ENCODE peak calls at places on chromosomes 6 and 20, in nine cellular contexts. M, Q, K, I, T, U, C, E and R are unnamed samples.

GRCh38 chr6:137811121-137811911 is 55.7 kb upstream of the TNFAIP3 start:
- DNase-seq in M (peak; percentile 89), Q (peak; percentile 33), K (peak; percentile 69), I (peak; percentile 59), T (peak; percentile 86), U (no peak), C (peak; percentile 61), E (peak; percentile 74), R (peak; percentile 66)

GRCh38 chr6:31058128-31058894 is 48.0 kb downstream of the MUC22 start:
- DNase-seq in M (peak; percentile 62), Q (no peak), K (no peak), I (peak; percentile 12), T (no peak), U (no peak), C (no peak), E (peak; percentile 53), R (peak; percentile 64)

GRCh38 chr20:939606-940005 is 23.5 kb upstream of the ANGPT4 start:
- DNase-seq in M (no peak), Q (no peak), K (no peak), I (no peak), T (no peak), U (no peak), C (no peak), E (no peak), R (no peak)

GRCh38 chr6:147837540-147837939 is 329.1 kb downstream of the SAMD5 start:
- DNase-seq in M (no peak), Q (no peak), K (no peak), I (no peak), T (no peak), U (no peak), C (no peak), E (no peak), R (no peak)

GRCh38 chr6:155530219-155530834 is 74.7 kb upstream of the NOX3 start:
- DNase-seq in M (peak; percentile 52), Q (no peak), K (no peak), I (peak; percentile 66), T (no peak), U (no peak), C (no peak), E (peak; percentile 12), R (peak; percentile 50)

GRCh38 chr6:115717062-115717461 is 343.6 kb downstream of the FRK start:
- DNase-seq in M (no peak), Q (no peak), K (no peak), I (no peak), T (no peak), U (no peak), C (no peak), E (no peak), R (no peak)

GRCh38 chr6:3808189-3808588 is 41.0 kb upstream of the FAM50B start:
- DNase-seq in M (no peak), Q (no peak), K (no peak), I (no peak), T (no peak), U (no peak), C (no peak), E (no peak), R (no peak)

GRCh38 chr6:32129297-32130088 is 595 bp downstream of the FKBPL start:
- DNase-seq in M (no peak), Q (no peak), K (no peak), I (no peak), T (no peak), U (no peak), C (no peak), E (no peak), R (no peak)

GRCh38 chr6:139019722-139020121 is 8.8 kb upstream of the ABRACL start:
- DNase-seq in M (no peak), Q (no peak), K (no peak), I (no peak), T (no peak), U (no peak), C (no peak), E (no peak), R (no peak)

GRCh38 chr6:97059473-97059872 is 134.9 kb downstream of the KLHL32 start:
- DNase-seq in M (peak; percentile 56), Q (no peak), K (no peak), I (peak; percentile 62), T (no peak), U (no peak), C (no peak), E (no peak), R (peak; percentile 21)

GRCh38 chr20:19850190-19850533 is 92.1 kb downstream of the RIN2 start:
- DNase-seq in M (peak; percentile 51), Q (peak; percentile 48), K (no peak), I (no peak), T (no peak), U (no peak), C (no peak), E (no peak), R (no peak)

GRCh38 chr6:56311525-56311924 is 64.1 kb upstream of the COL21A1 start:
- DNase-seq in M (no peak), Q (no peak), K (no peak), I (no peak), T (no peak), U (no peak), C (no peak), E (no peak), R (no peak)

GRCh38 chr6:41426438-41426851 is 91.0 kb downstream of the NCR2 start:
- DNase-seq in M (peak; percentile 50), Q (no peak), K (no peak), I (peak; percentile 18), T (no peak), U (no peak), C (no peak), E (peak; percentile 61), R (no peak)

GRCh38 chr6:114108119-114109002 is 137.4 kb upstream of the HDAC2 start:
- DNase-seq in M (peak; percentile 85), Q (peak; percentile 39), K (peak; percentile 85), I (peak; percentile 41), T (peak; percentile 65), U (peak; percentile 79), C (no peak), E (peak; percentile 84), R (peak; percentile 75)

GRCh38 chr6:151095538-151096254 is 144.1 kb upstream of the AKAP12 start:
- DNase-seq in M (no peak), Q (no peak), K (no peak), I (no peak), T (no peak), U (no peak), C (no peak), E (no peak), R (no peak)

GRCh38 chr6:43673444-43674063 is 14.0 kb downstream of the MRPS18A start:
- DNase-seq in M (no peak), Q (no peak), K (no peak), I (no peak), T (no peak), U (no peak), C (no peak), E (no peak), R (no peak)

GRCh38 chr6:75794351-75794846 is 45.4 kb downstream of the MYO6 start:
- DNase-seq in M (no peak), Q (no peak), K (no peak), I (no peak), T (no peak), U (no peak), C (no peak), E (no peak), R (no peak)

GRCh38 chr20:36179170-36179945 is 24.8 kb downstream of the EPB41L1 start:
- DNase-seq in M (no peak), Q (no peak), K (no peak), I (no peak), T (no peak), U (peak; percentile 44), C (no peak), E (no peak), R (no peak)

GRCh38 chr20:56542489-56543020 is 9.5 kb downstream of the FAM209B start:
- DNase-seq in M (no peak), Q (no peak), K (no peak), I (no peak), T (no peak), U (no peak), C (no peak), E (no peak), R (no peak)

GRCh38 chr20:50085481-50086365 is 27.2 kb downstream of the UBE2V1 start:
- DNase-seq in M (peak; percentile 81), Q (no peak), K (no peak), I (peak; percentile 76), T (peak; percentile 59), U (peak; percentile 45), C (no peak), E (peak; percentile 52), R (peak; percentile 77)

GRCh38 chr20:60630609-60631008 is 621.5 kb upstream of the CDH4 start:
- DNase-seq in M (no peak), Q (no peak), K (no peak), I (no peak), T (no peak), U (no peak), C (no peak), E (no peak), R (no peak)

GRCh38 chr6:166438211-166438861 is 55.6 kb upstream of the MPC1 start:
- DNase-seq in M (no peak), Q (no peak), K (no peak), I (no peak), T (no peak), U (no peak), C (no peak), E (no peak), R (no peak)

GRCh38 chr6:169079650-169080049 is 174.0 kb downstream of the THBS2 start:
- DNase-seq in M (no peak), Q (no peak), K (no peak), I (no peak), T (no peak), U (no peak), C (no peak), E (no peak), R (no peak)

GRCh38 chr6:158654960-158655485 is 5.2 kb downstream of the SYTL3 start:
- DNase-seq in M (no peak), Q (no peak), K (no peak), I (no peak), T (no peak), U (no peak), C (no peak), E (no peak), R (no peak)

GRCh38 chr20:39698706-39699211 is 736.6 kb downstream of the DHX35 start:
- DNase-seq in M (no peak), Q (no peak), K (no peak), I (no peak), T (no peak), U (no peak), C (no peak), E (no peak), R (no peak)

GRCh38 chr20:13659288-13659687 is 20.6 kb upstream of the TASP1 start:
- DNase-seq in M (no peak), Q (no peak), K (no peak), I (peak; percentile 69), T (no peak), U (no peak), C (no peak), E (no peak), R (no peak)

GRCh38 chr6:19535351-19535750 is 301.8 kb upstream of the ID4 start:
- DNase-seq in M (no peak), Q (no peak), K (no peak), I (no peak), T (no peak), U (no peak), C (no peak), E (no peak), R (no peak)

GRCh38 chr6:79671605-79672266 is 40.6 kb downstream of the SH3BGRL2 start:
- DNase-seq in M (peak; percentile 59), Q (peak; percentile 42), K (no peak), I (peak; percentile 4), T (peak; percentile 86), U (no peak), C (peak; percentile 4), E (peak; percentile 88), R (no peak)

GRCh38 chr6:106107043-106107613 is 21.0 kb downstream of the PRDM1 start:
- DNase-seq in M (no peak), Q (no peak), K (no peak), I (no peak), T (no peak), U (no peak), C (no peak), E (no peak), R (no peak)

GRCh38 chr6:88547768-88548167 is 381.6 kb upstream of the CNR1 start:
- DNase-seq in M (no peak), Q (no peak), K (no peak), I (no peak), T (no peak), U (no peak), C (no peak), E (no peak), R (no peak)

GRCh38 chr6:129635396-129636164 is 74.4 kb downstream of the ARHGAP18 start:
- DNase-seq in M (no peak), Q (no peak), K (no peak), I (no peak), T (no peak), U (no peak), C (no peak), E (no peak), R (no peak)